ENCODE peak calls at places on chromosomes 11 and 22, in nine cellular contexts. V, U, H, P, R, I, T, X and K are unnamed samples.

GRCh38 chr11:60336767-60337391 is 9.8 kb downstream of the MS4A6E start:
- DNase-seq in V (no peak), U (no peak), H (no peak), P (no peak), R (no peak), I (no peak), T (no peak), X (no peak), K (no peak)

GRCh38 chr11:16166571-16166970 is 189.8 kb downstream of the SOX6 start:
- DNase-seq in V (no peak), U (no peak), H (no peak), P (no peak), R (no peak), I (no peak), T (no peak), X (no peak), K (no peak)

GRCh38 chr11:67556244-67556643 is 27.4 kb upstream of the GSTP1 start:
- DNase-seq in V (no peak), U (no peak), H (no peak), P (no peak), R (no peak), I (no peak), T (no peak), X (no peak), K (no peak)

GRCh38 chr11:19080579-19080993 is 20.1 kb upstream of the MRGPRX2 start:
- DNase-seq in V (peak), U (no peak), H (peak), P (no peak), R (no peak), I (no peak), T (no peak), X (no peak), K (no peak)

GRCh38 chr11:68461284-68461861 is 821 bp downstream of the PPP6R3 start:
- DNase-seq in V (peak), U (no peak), H (peak), P (no peak), R (no peak), I (peak), T (no peak), X (no peak), K (no peak)

GRCh38 chr11:58497951-58498350 is 10.0 kb downstream of the OR5B21 start:
- DNase-seq in V (peak), U (no peak), H (no peak), P (no peak), R (no peak), I (no peak), T (no peak), X (no peak), K (no peak)

GRCh38 chr11:10669258-10670033 is 24.1 kb downstream of the IRAG1 start:
- DNase-seq in V (no peak), U (no peak), H (peak), P (no peak), R (no peak), I (no peak), T (peak), X (peak), K (no peak)

GRCh38 chr11:19819148-19819547 is 106.5 kb downstream of the NAV2 start:
- DNase-seq in V (no peak), U (no peak), H (no peak), P (no peak), R (no peak), I (no peak), T (peak), X (no peak), K (no peak)

GRCh38 chr11:41461057-41461681 is 1.7 kb upstream of the LRRC4C start:
- DNase-seq in V (peak), U (no peak), H (no peak), P (no peak), R (no peak), I (no peak), T (peak), X (no peak), K (no peak)

GRCh38 chr11:121634889-121635288 is 182.1 kb upstream of the SORL1-AS1 start:
- DNase-seq in V (peak), U (no peak), H (peak), P (no peak), R (peak), I (no peak), T (no peak), X (no peak), K (no peak)

GRCh38 chr11:125443767-125444311 is 52.2 kb downstream of the FEZ1 start:
- DNase-seq in V (no peak), U (peak), H (no peak), P (no peak), R (no peak), I (no peak), T (no peak), X (no peak), K (no peak)

GRCh38 chr22:21624120-21624879 is 5.5 kb downstream of the YDJC start:
- DNase-seq in V (peak), U (peak), H (peak), P (peak), R (no peak), I (peak), T (no peak), X (peak), K (no peak)

GRCh38 chr11:13687271-13687670 is 18.8 kb downstream of the FAR1 start:
- DNase-seq in V (no peak), U (no peak), H (no peak), P (no peak), R (no peak), I (no peak), T (no peak), X (no peak), K (no peak)

GRCh38 chr11:44564653-44565007 is 833 bp upstream of the CD82 start:
- DNase-seq in V (peak), U (no peak), H (peak), P (peak), R (no peak), I (no peak), T (peak), X (peak), K (no peak)

GRCh38 chr11:128328955-128329551 is 258.3 kb downstream of the ETS1 start:
- DNase-seq in V (no peak), U (no peak), H (no peak), P (no peak), R (no peak), I (no peak), T (no peak), X (no peak), K (no peak)

GRCh38 chr11:9755561-9755960 is 91.7 kb downstream of the SWAP70 start:
- DNase-seq in V (no peak), U (no peak), H (peak), P (no peak), R (no peak), I (no peak), T (no peak), X (no peak), K (no peak)

GRCh38 chr11:18010271-18010670 is 2.6 kb downstream of the SERGEF start:
- DNase-seq in V (no peak), U (no peak), H (no peak), P (no peak), R (no peak), I (no peak), T (no peak), X (no peak), K (no peak)

GRCh38 chr11:125470355-125470754 is 25.7 kb downstream of the FEZ1 start:
- DNase-seq in V (no peak), U (no peak), H (no peak), P (no peak), R (no peak), I (no peak), T (no peak), X (no peak), K (no peak)

GRCh38 chr11:75851203-75851602 is 36.2 kb downstream of the UVRAG start:
- DNase-seq in V (no peak), U (no peak), H (peak), P (no peak), R (no peak), I (no peak), T (no peak), X (no peak), K (no peak)

GRCh38 chr11:132972565-132972964 is 559.7 kb downstream of the OPCML start:
- DNase-seq in V (no peak), U (no peak), H (no peak), P (no peak), R (no peak), I (no peak), T (no peak), X (no peak), K (no peak)

GRCh38 chr11:45945392-45945999 is 23.0 kb downstream of the LARGE2 start:
- DNase-seq in V (no peak), U (no peak), H (no peak), P (no peak), R (no peak), I (no peak), T (no peak), X (no peak), K (no peak)

GRCh38 chr11:35559949-35560348 is 34.5 kb upstream of the PAMR1 start:
- DNase-seq in V (no peak), U (no peak), H (no peak), P (no peak), R (no peak), I (no peak), T (no peak), X (no peak), K (no peak)

GRCh38 chr11:105466582-105467228 is 143.2 kb upstream of the GRIA4 start:
- DNase-seq in V (peak), U (no peak), H (peak), P (no peak), R (no peak), I (no peak), T (no peak), X (no peak), K (peak)

GRCh38 chr11:3105791-3106735 is 48.8 kb upstream of the CARS1 start:
- DNase-seq in V (no peak), U (peak), H (no peak), P (no peak), R (no peak), I (peak), T (no peak), X (no peak), K (no peak)

GRCh38 chr22:34111210-34111824 is 191.0 kb upstream of the LARGE1 start:
- DNase-seq in V (peak), U (peak), H (peak), P (no peak), R (peak), I (peak), T (no peak), X (peak), K (no peak)

GRCh38 chr11:61736310-61736709 is 16.1 kb upstream of the MYRF start:
- DNase-seq in V (peak), U (no peak), H (no peak), P (no peak), R (no peak), I (no peak), T (no peak), X (no peak), K (no peak)

GRCh38 chr11:86983071-86983488 is 27.9 kb upstream of the FZD4 start:
- DNase-seq in V (peak), U (no peak), H (peak), P (peak), R (no peak), I (no peak), T (no peak), X (no peak), K (no peak)

GRCh38 chr11:62195945-62196344 is 5.9 kb downstream of the SCGB1D1 start:
- DNase-seq in V (no peak), U (no peak), H (no peak), P (no peak), R (no peak), I (no peak), T (no peak), X (no peak), K (no peak)

GRCh38 chr11:126282742-126283591 is at the start of gene TIRAP:
- DNase-seq in V (peak), U (peak), H (peak), P (peak), R (peak), I (peak), T (peak), X (peak), K (no peak)

GRCh38 chr11:12922980-12923507 is 86.1 kb upstream of the RASSF10 start:
- DNase-seq in V (no peak), U (no peak), H (peak), P (no peak), R (no peak), I (no peak), T (no peak), X (no peak), K (no peak)

GRCh38 chr22:46524203-46524740 is 13.1 kb downstream of the CELSR1 start:
- DNase-seq in V (no peak), U (no peak), H (no peak), P (no peak), R (no peak), I (no peak), T (no peak), X (no peak), K (no peak)

GRCh38 chr22:22408731-22409696 is 99.5 kb downstream of the ZNF280B start:
- DNase-seq in V (peak), U (peak), H (peak), P (no peak), R (no peak), I (no peak), T (peak), X (peak), K (no peak)

GRCh38 chr11:65152157-65152556 is 17.8 kb upstream of the SYVN1 start:
- DNase-seq in V (no peak), U (no peak), H (no peak), P (no peak), R (no peak), I (no peak), T (no peak), X (no peak), K (no peak)

GRCh38 chr11:34706709-34707461 is 86.0 kb downstream of the EHF start:
- DNase-seq in V (peak), U (no peak), H (no peak), P (no peak), R (no peak), I (no peak), T (no peak), X (no peak), K (no peak)

GRCh38 chr11:103091441-103091809 is 535 bp downstream of the DCUN1D5 start:
- DNase-seq in V (peak), U (peak), H (peak), P (peak), R (no peak), I (peak), T (peak), X (peak), K (no peak)

GRCh38 chr22:26276530-26277200 is 107.4 kb downstream of the SEZ6L start:
- DNase-seq in V (no peak), U (no peak), H (no peak), P (no peak), R (no peak), I (no peak), T (no peak), X (no peak), K (no peak)

GRCh38 chr22:21642584-21643448 is 714 bp downstream of the SDF2L1 start:
- DNase-seq in V (peak), U (peak), H (peak), P (no peak), R (no peak), I (peak), T (peak), X (peak), K (no peak)